ENCODE peak calls at places on chromosomes 13 and 19, in seven cellular contexts. U, D, J, A, H, S and E are unnamed samples.
A peak's percentile ranks its signal among the peaks of the same experiment; 100 is the strongest.

GRCh38 chr13:110746443-110746842 is 32.9 kb downstream of the ING1 start:
- DNase-seq in U (no peak), D (no peak), J (no peak), A (no peak), H (no peak), S (no peak), E (no peak)

GRCh38 chr13:33676700-33677048 is 141.3 kb upstream of the RFC3 start:
- DNase-seq in U (peak; percentile 84), D (peak; percentile 30), J (peak; percentile 68), A (peak; percentile 37), H (peak; percentile 79), S (peak; percentile 4), E (no peak)

GRCh38 chr13:66994097-66994496 is 236.0 kb downstream of the PCDH9 start:
- DNase-seq in U (peak; percentile 76), D (no peak), J (peak; percentile 67), A (peak; percentile 51), H (peak; percentile 88), S (peak; percentile 95), E (peak; percentile 65)

GRCh38 chr19:4088975-4089374 is 22.3 kb upstream of the ZBTB7A start:
- DNase-seq in U (no peak), D (no peak), J (no peak), A (no peak), H (no peak), S (no peak), E (no peak)

GRCh38 chr13:45718992-45719391 is 16.9 kb downstream of the CBY2 start:
- DNase-seq in U (no peak), D (no peak), J (no peak), A (no peak), H (no peak), S (peak; percentile 2), E (no peak)

GRCh38 chr13:112435973-112436372 is 59.8 kb downstream of the SPACA7 start:
- DNase-seq in U (no peak), D (no peak), J (no peak), A (no peak), H (no peak), S (no peak), E (no peak)

GRCh38 chr13:33405371-33405770 is 119.8 kb upstream of the STARD13 start:
- DNase-seq in U (no peak), D (no peak), J (no peak), A (no peak), H (no peak), S (no peak), E (no peak)

GRCh38 chr13:103799028-103799427 is 732.8 kb upstream of the SLC10A2 start:
- DNase-seq in U (no peak), D (no peak), J (no peak), A (no peak), H (no peak), S (no peak), E (no peak)

GRCh38 chr13:41001695-41002094 is 17.4 kb downstream of the ELF1 start:
- DNase-seq in U (no peak), D (no peak), J (no peak), A (no peak), H (no peak), S (no peak), E (no peak)

GRCh38 chr19:3282564-3282963 is 58.1 kb downstream of the CELF5 start:
- DNase-seq in U (no peak), D (no peak), J (no peak), A (no peak), H (no peak), S (no peak), E (no peak)

GRCh38 chr19:51660975-51661600 is 14.5 kb upstream of the SIGLEC14 start:
- DNase-seq in U (peak; percentile 77), D (peak; percentile 63), J (peak; percentile 78), A (peak; percentile 59), H (peak; percentile 87), S (peak; percentile 95), E (peak; percentile 74)

GRCh38 chr19:34229721-34230120 is 24.6 kb upstream of the GARRE1 start:
- DNase-seq in U (no peak), D (no peak), J (no peak), A (no peak), H (no peak), S (no peak), E (no peak)

GRCh38 chr19:12580180-12580694 is 29.0 kb upstream of the ZNF564 start:
- DNase-seq in U (no peak), D (no peak), J (no peak), A (no peak), H (no peak), S (no peak), E (no peak)

GRCh38 chr13:99218545-99218944 is 17.9 kb downstream of the UBAC2 start:
- DNase-seq in U (peak; percentile 88), D (no peak), J (peak; percentile 71), A (peak; percentile 46), H (peak; percentile 87), S (no peak), E (peak; percentile 88)

GRCh38 chr13:43880930-43881329 is 1.2 kb downstream of the LACC1 start:
- DNase-seq in U (no peak), D (no peak), J (no peak), A (no peak), H (peak; percentile 70), S (no peak), E (no peak)

GRCh38 chr13:93002071-93002470 is 224.5 kb upstream of the GPC6 start:
- DNase-seq in U (no peak), D (no peak), J (no peak), A (no peak), H (no peak), S (no peak), E (no peak)

GRCh38 chr13:48199404-48199991 is 33.5 kb upstream of the ITM2B start:
- DNase-seq in U (no peak), D (no peak), J (no peak), A (no peak), H (no peak), S (no peak), E (no peak)

GRCh38 chr13:67643656-67644055 is 413.5 kb upstream of the PCDH9 start:
- DNase-seq in U (no peak), D (no peak), J (no peak), A (no peak), H (no peak), S (peak; percentile 55), E (no peak)

GRCh38 chr13:74325106-74325505 is 190.9 kb upstream of the KLF12 start:
- DNase-seq in U (peak; percentile 41), D (peak; percentile 27), J (no peak), A (no peak), H (no peak), S (no peak), E (no peak)

GRCh38 chr19:681029-681626 is 4.9 kb downstream of the FSTL3 start:
- DNase-seq in U (peak; percentile 89), D (no peak), J (no peak), A (no peak), H (no peak), S (peak; percentile 96), E (peak; percentile 94)

GRCh38 chr13:71770710-71771109 is 96.3 kb downstream of the DACH1 start:
- DNase-seq in U (no peak), D (no peak), J (no peak), A (no peak), H (no peak), S (no peak), E (no peak)

GRCh38 chr13:23466144-23467002 is 32.9 kb upstream of the SACS start:
- DNase-seq in U (peak; percentile 68), D (peak; percentile 73), J (peak; percentile 77), A (peak; percentile 71), H (peak; percentile 88), S (peak; percentile 85), E (peak; percentile 75)

GRCh38 chr13:26061947-26062346 is 10.1 kb upstream of the SHISA2 start:
- DNase-seq in U (no peak), D (no peak), J (no peak), A (no peak), H (no peak), S (no peak), E (no peak)

GRCh38 chr13:82993417-82993816 is 888.9 kb downstream of the SLITRK1 start:
- DNase-seq in U (no peak), D (no peak), J (no peak), A (no peak), H (no peak), S (no peak), E (no peak)

GRCh38 chr13:49554387-49554786 is 31.0 kb downstream of the RCBTB1 start:
- DNase-seq in U (no peak), D (no peak), J (no peak), A (no peak), H (no peak), S (peak; percentile 22), E (no peak)

GRCh38 chr19:2428027-2428690 is 773 bp upstream of the TIMM13 start:
- DNase-seq in U (peak; percentile 41), D (no peak), J (no peak), A (peak; percentile 49), H (peak; percentile 76), S (peak; percentile 89), E (no peak)

GRCh38 chr13:110231348-110232047 is 75.5 kb downstream of the COL4A1 start:
- DNase-seq in U (no peak), D (no peak), J (no peak), A (no peak), H (no peak), S (no peak), E (no peak)

GRCh38 chr19:36113425-36113824 is 1.2 kb downstream of the POLR2I start:
- DNase-seq in U (no peak), D (no peak), J (no peak), A (no peak), H (no peak), S (no peak), E (no peak)

GRCh38 chr19:38543807-38544568 is 73.8 kb downstream of the MAP4K1 start:
- DNase-seq in U (peak; percentile 92), D (peak; percentile 45), J (peak; percentile 78), A (peak; percentile 85), H (peak; percentile 95), S (peak; percentile 72), E (peak; percentile 44)

GRCh38 chr13:28493740-28494536 is 990 bp downstream of the FLT1 start:
- DNase-seq in U (no peak), D (no peak), J (peak; percentile 45), A (no peak), H (no peak), S (peak; percentile 59), E (no peak)

GRCh38 chr19:12075538-12076139 is 11.1 kb downstream of the ZNF844 start:
- DNase-seq in U (no peak), D (no peak), J (no peak), A (no peak), H (no peak), S (no peak), E (no peak)